ENCODE peak calls at places on chromosomes 12 and 14, in nine cellular contexts. One of them, this sample, is unnamed. For H3K27me3, the result is how much of the 10 kb centered on the place peaks cover.

GRCh38 chr12:57173089-57173488 is 25.7 kb upstream of the LRP1-AS start:
- DNase-seq in cardiac muscle cell: peak
- DNase-seq in tibial artery: no peak
- DNase-seq in left ventricle myocardium inferior: no peak
- DNase-seq in Peyer's patch: peak
- DNase-seq in thyroid gland: no peak
- DNase-seq in H9: peak
- DNase-seq in pancreas: no peak
- DNase-seq in uterus: no peak
- DNase-seq in this sample: peak

GRCh38 chr12:121796855-121797751 is 3.6 kb upstream of the RHOF start:
- DNase-seq in Peyer's patch: no peak
- DNase-seq in uterus: peak
- DNase-seq in pancreas: peak
- DNase-seq in left ventricle myocardium inferior: peak
- DNase-seq in H9: peak
- DNase-seq in thyroid gland: peak
- DNase-seq in cardiac muscle cell: peak
- DNase-seq in tibial artery: peak
- DNase-seq in this sample: peak

GRCh38 chr12:76065917-76066316 is 18.6 kb downstream of the NAP1L1 start:
- DNase-seq in tibial artery: no peak
- DNase-seq in H9: no peak
- DNase-seq in uterus: no peak
- DNase-seq in Peyer's patch: no peak
- DNase-seq in thyroid gland: no peak
- DNase-seq in pancreas: no peak
- DNase-seq in left ventricle myocardium inferior: no peak
- DNase-seq in cardiac muscle cell: no peak
- DNase-seq in this sample: no peak

GRCh38 chr12:12686472-12686871 is 9.5 kb downstream of the GPR19 start:
- DNase-seq in tibial artery: no peak
- DNase-seq in H9: no peak
- DNase-seq in thyroid gland: no peak
- DNase-seq in pancreas: no peak
- DNase-seq in cardiac muscle cell: no peak
- DNase-seq in uterus: no peak
- DNase-seq in left ventricle myocardium inferior: no peak
- DNase-seq in Peyer's patch: no peak
- DNase-seq in this sample: no peak

GRCh38 chr12:11673666-11674464 is 24.4 kb downstream of the ETV6 start:
- DNase-seq in left ventricle myocardium inferior: no peak
- DNase-seq in tibial artery: no peak
- DNase-seq in H9: no peak
- DNase-seq in thyroid gland: no peak
- DNase-seq in uterus: no peak
- DNase-seq in Peyer's patch: no peak
- DNase-seq in cardiac muscle cell: no peak
- DNase-seq in pancreas: no peak
- DNase-seq in this sample: no peak

GRCh38 chr14:33412450-33412849 is 473.8 kb downstream of the NPAS3 start:
- DNase-seq in left ventricle myocardium inferior: no peak
- DNase-seq in uterus: no peak
- DNase-seq in pancreas: no peak
- DNase-seq in tibial artery: no peak
- DNase-seq in thyroid gland: no peak
- DNase-seq in H9: no peak
- DNase-seq in Peyer's patch: no peak
- DNase-seq in cardiac muscle cell: no peak
- DNase-seq in this sample: no peak

GRCh38 chr12:132392389-132393244 is 63.2 kb upstream of the GALNT9 start:
- DNase-seq in cardiac muscle cell: no peak
- DNase-seq in pancreas: peak
- DNase-seq in H9: no peak
- DNase-seq in Peyer's patch: no peak
- DNase-seq in left ventricle myocardium inferior: no peak
- DNase-seq in tibial artery: peak
- DNase-seq in thyroid gland: no peak
- DNase-seq in uterus: no peak
- DNase-seq in this sample: peak

GRCh38 chr14:76937181-76938091 is 91.1 kb downstream of the IRF2BPL start:
- DNase-seq in Peyer's patch: no peak
- DNase-seq in cardiac muscle cell: peak
- DNase-seq in thyroid gland: no peak
- DNase-seq in tibial artery: peak
- DNase-seq in uterus: peak
- DNase-seq in H9: no peak
- DNase-seq in pancreas: no peak
- DNase-seq in left ventricle myocardium inferior: peak
- DNase-seq in this sample: no peak

GRCh38 chr12:31752450-31752849 is 23.6 kb upstream of the AMN1 start:
- DNase-seq in thyroid gland: no peak
- DNase-seq in left ventricle myocardium inferior: no peak
- DNase-seq in H9: no peak
- DNase-seq in tibial artery: no peak
- DNase-seq in uterus: no peak
- DNase-seq in Peyer's patch: no peak
- DNase-seq in cardiac muscle cell: no peak
- DNase-seq in pancreas: no peak
- DNase-seq in this sample: no peak

GRCh38 chr12:29816869-29817730 is 33.4 kb upstream of the TMTC1 start:
- DNase-seq in tibial artery: no peak
- DNase-seq in thyroid gland: no peak
- DNase-seq in uterus: no peak
- DNase-seq in cardiac muscle cell: no peak
- DNase-seq in H9: no peak
- DNase-seq in Peyer's patch: no peak
- DNase-seq in pancreas: no peak
- DNase-seq in left ventricle myocardium inferior: no peak
- DNase-seq in this sample: no peak

GRCh38 chr14:72716471-72716870 is 177.4 kb downstream of the DPF3 start:
- DNase-seq in cardiac muscle cell: no peak
- DNase-seq in left ventricle myocardium inferior: no peak
- DNase-seq in Peyer's patch: no peak
- DNase-seq in thyroid gland: no peak
- DNase-seq in tibial artery: peak
- DNase-seq in H9: no peak
- DNase-seq in pancreas: no peak
- DNase-seq in uterus: no peak
- DNase-seq in this sample: no peak

GRCh38 chr14:58637391-58638230 is at the start of gene DACT1:
- DNase-seq in uterus: peak
- DNase-seq in Peyer's patch: peak
- DNase-seq in left ventricle myocardium inferior: peak
- DNase-seq in pancreas: peak
- DNase-seq in cardiac muscle cell: peak
- DNase-seq in H9: peak
- DNase-seq in thyroid gland: peak
- DNase-seq in tibial artery: peak
- DNase-seq in this sample: no peak

GRCh38 chr14:58637040-58637390 is 747 bp upstream of the DACT1 start:
- DNase-seq in uterus: peak
- DNase-seq in tibial artery: peak
- DNase-seq in cardiac muscle cell: peak
- DNase-seq in Peyer's patch: no peak
- DNase-seq in pancreas: no peak
- DNase-seq in left ventricle myocardium inferior: peak
- DNase-seq in H9: no peak
- DNase-seq in thyroid gland: peak
- DNase-seq in this sample: no peak

GRCh38 chr14:58636129-58636528 is 1.6 kb upstream of the DACT1 start:
- DNase-seq in tibial artery: no peak
- DNase-seq in left ventricle myocardium inferior: no peak
- DNase-seq in Peyer's patch: no peak
- DNase-seq in thyroid gland: no peak
- DNase-seq in cardiac muscle cell: no peak
- DNase-seq in pancreas: no peak
- DNase-seq in H9: no peak
- DNase-seq in uterus: no peak
- DNase-seq in this sample: no peak

GRCh38 chr14:58639842-58640484 is 2.2 kb downstream of the DACT1 start:
- DNase-seq in tibial artery: no peak
- DNase-seq in Peyer's patch: no peak
- DNase-seq in uterus: no peak
- DNase-seq in H9: no peak
- DNase-seq in cardiac muscle cell: peak
- DNase-seq in thyroid gland: peak
- DNase-seq in left ventricle myocardium inferior: no peak
- DNase-seq in pancreas: no peak
- DNase-seq in this sample: no peak

DNA sequence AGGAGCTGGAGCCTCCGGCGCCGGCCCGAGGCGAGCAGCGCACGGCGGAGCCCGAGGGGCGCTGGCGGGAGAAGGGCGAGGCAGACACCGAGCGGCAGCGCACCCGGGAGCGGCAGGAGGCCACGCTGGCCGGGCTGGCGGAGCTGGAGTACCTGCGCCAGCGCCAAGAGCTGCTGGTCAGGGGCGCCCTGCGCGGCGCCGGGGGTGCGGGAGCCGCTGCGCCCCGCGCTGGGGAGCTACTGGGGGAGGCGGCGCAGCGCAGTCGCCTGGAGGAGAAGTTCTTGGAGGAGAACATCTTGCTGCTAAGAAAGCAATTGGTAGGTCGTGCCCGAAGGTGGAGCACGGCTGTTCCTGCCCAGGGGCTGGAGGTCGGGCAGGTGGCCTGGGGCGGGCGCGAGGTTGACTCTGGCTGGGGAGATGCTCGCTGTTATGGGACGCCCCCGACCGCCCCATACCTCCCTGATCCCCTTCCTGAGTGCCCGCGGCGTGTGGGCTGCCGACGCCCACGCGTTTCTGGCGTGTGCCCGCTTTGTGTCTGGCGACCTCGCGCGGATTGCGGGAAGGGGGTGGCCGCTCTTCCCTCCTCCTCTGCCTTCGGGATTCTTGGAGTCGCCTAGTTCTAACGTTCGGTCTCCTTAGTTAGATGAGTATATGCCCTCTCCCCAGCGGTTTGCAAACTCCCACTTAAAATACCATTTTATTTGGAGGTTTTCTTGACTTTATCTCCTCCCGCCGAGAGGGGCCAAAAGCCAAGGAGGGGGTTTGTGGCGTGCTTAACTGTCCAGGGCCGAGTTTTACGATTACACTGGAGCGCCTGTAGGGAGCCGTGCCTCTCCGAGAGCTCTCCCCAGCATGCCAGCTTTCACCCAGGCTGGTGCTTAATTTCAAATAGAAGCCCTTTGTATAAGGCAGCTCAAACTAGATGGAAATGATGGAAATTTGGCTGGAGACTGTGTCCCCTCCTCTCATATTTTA is 756 bp downstream of the DACT1 start:
- DNase-seq in H9: peak
- DNase-seq in uterus: peak
- DNase-seq in thyroid gland: peak
- DNase-seq in Peyer's patch: no peak
- DNase-seq in pancreas: no peak
- DNase-seq in left ventricle myocardium inferior: peak
- DNase-seq in cardiac muscle cell: peak
- DNase-seq in tibial artery: peak
- DNase-seq in this sample: no peak
- TF ChIP-seq CTCF in H9: no peak
- TF ChIP-seq CTCF in uterus: no peak
- TF ChIP-seq CTCF in thyroid gland: no peak
- TF ChIP-seq CTCF in Peyer's patch: no peak
- TF ChIP-seq CTCF in pancreas: no peak
- TF ChIP-seq CTCF in left ventricle myocardium inferior: no peak
- TF ChIP-seq CTCF in cardiac muscle cell: peak
- TF ChIP-seq CTCF in tibial artery: no peak
- TF ChIP-seq CTCF in this sample: no peak

GRCh38 chr12:110996415-110996814 is 76.0 kb upstream of the MYL2 start:
- DNase-seq in uterus: no peak
- DNase-seq in cardiac muscle cell: no peak
- DNase-seq in H9: no peak
- DNase-seq in left ventricle myocardium inferior: no peak
- DNase-seq in pancreas: no peak
- DNase-seq in thyroid gland: no peak
- DNase-seq in tibial artery: no peak
- DNase-seq in Peyer's patch: no peak
- DNase-seq in this sample: no peak
- H3K27ac ChIP-seq in uterus: no peak
- H3K27ac ChIP-seq in cardiac muscle cell: no peak
- H3K27ac ChIP-seq in H9: no peak
- H3K27ac ChIP-seq in left ventricle myocardium inferior: no peak
- H3K27ac ChIP-seq in pancreas: no peak
- H3K27ac ChIP-seq in thyroid gland: no peak
- H3K27ac ChIP-seq in tibial artery: no peak
- H3K27ac ChIP-seq in Peyer's patch: no peak
- H3K27ac ChIP-seq in this sample: no peak

DNA sequence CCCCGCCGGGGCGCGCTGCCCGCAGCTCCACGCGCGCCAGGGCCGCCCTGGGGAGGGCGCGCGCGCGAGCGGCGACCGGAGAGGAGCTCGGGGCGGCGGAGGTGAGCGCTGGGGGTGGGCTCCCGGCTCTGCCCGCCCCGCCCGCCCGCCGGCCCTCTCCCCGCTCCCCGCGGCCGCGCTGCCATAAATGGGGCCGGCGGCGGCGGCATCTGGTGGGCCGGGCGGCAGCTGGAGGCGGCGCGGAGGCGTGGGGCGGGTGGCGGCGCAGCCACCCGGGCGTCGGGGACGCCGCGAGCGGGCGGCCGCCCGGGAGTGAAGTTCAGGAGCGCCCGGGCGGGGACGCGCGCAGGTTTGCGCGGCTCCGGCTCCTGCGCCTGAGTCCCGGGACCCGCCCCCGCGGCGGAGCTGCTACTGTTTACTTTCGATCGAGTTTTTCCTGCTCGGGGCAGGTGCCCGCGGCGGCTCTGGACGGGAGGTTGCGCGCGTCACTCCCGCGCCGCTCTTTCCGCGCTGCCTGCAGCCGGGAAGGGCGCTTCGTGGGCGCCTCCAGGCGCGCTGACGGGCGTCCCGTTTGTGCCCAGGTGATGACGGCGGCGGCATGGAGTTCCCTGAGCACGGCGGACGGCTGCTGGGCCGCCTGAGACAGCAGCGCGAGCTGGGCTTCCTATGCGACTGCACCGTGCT is at the start of gene ZBTB42:
- DNase-seq in pancreas: peak
- DNase-seq in left ventricle myocardium inferior: peak
- DNase-seq in H9: peak
- DNase-seq in cardiac muscle cell: peak
- DNase-seq in tibial artery: peak
- DNase-seq in Peyer's patch: peak
- DNase-seq in thyroid gland: peak
- DNase-seq in uterus: peak
- DNase-seq in this sample: no peak
- H3K27me3 ChIP-seq in pancreas: under half
- H3K27me3 ChIP-seq in left ventricle myocardium inferior: under half
- H3K27me3 ChIP-seq in H9: under half
- H3K27me3 ChIP-seq in cardiac muscle cell: under half
- H3K27me3 ChIP-seq in tibial artery: under half
- H3K27me3 ChIP-seq in Peyer's patch: under half
- H3K27me3 ChIP-seq in thyroid gland: under half
- H3K27me3 ChIP-seq in uterus: under half
- H3K27me3 ChIP-seq in this sample: under half

DNA sequence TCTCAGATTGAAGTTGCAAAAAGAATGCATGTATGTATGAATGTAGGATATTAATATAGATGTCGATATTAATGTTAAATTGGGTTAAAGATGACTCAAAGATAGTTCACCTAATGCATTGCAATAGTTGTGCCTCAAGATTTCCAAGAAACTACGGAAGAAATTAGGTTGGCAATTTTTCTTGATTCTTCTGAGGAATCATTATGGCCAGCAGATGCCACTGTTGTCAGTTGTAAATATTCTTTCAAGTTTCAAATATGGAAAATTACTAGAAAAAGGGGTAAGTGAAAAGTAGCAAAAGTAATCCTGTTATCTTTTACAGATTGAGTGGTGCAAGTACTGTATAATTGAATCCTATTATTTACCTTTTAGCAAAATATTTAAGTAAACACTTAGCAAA is 202.1 kb downstream of the ADAMTS20 start:
- DNase-seq in left ventricle myocardium inferior: no peak
- DNase-seq in cardiac muscle cell: no peak
- DNase-seq in Peyer's patch: no peak
- DNase-seq in uterus: no peak
- DNase-seq in tibial artery: no peak
- DNase-seq in thyroid gland: no peak
- DNase-seq in pancreas: no peak
- DNase-seq in H9: no peak
- DNase-seq in this sample: no peak
- TF ChIP-seq CTCF in left ventricle myocardium inferior: no peak
- TF ChIP-seq CTCF in cardiac muscle cell: peak
- TF ChIP-seq CTCF in Peyer's patch: no peak
- TF ChIP-seq CTCF in uterus: no peak
- TF ChIP-seq CTCF in tibial artery: no peak
- TF ChIP-seq CTCF in thyroid gland: no peak
- TF ChIP-seq CTCF in pancreas: no peak
- TF ChIP-seq CTCF in H9: peak
- TF ChIP-seq CTCF in this sample: peak

This sample was measured in RWPE2.